ENCODE peak calls at places on chromosome 6, in five cellular contexts. M, D, X, N and J are unnamed samples.

GRCh38 chr6:43304361-43304760 is 4.3 kb downstream of the CRIP3 start:
- DNase-seq in D (no peak), N (no peak), X (no peak), M (no peak), J (no peak)

GRCh38 chr6:34447381-34447780 is 18.5 kb upstream of the PACSIN1 start:
- DNase-seq in N (no peak), D (no peak), M (no peak), X (no peak), J (no peak)

GRCh38 chr6:151451417-151451949 is 443 bp downstream of the RMND1 start:
- DNase-seq in X (no peak), M (no peak), D (peak; percentile 21), N (no peak), J (no peak)

GRCh38 chr6:137655291-137655690 is 161.1 kb upstream of the OLIG3 start:
- DNase-seq in X (no peak), M (no peak), D (no peak), N (no peak), J (no peak)

GRCh38 chr6:145015739-145016558 is 719.4 kb downstream of the EPM2A start:
- DNase-seq in D (peak; percentile 88), M (peak; percentile 94), X (peak; percentile 88), N (no peak), J (peak; percentile 55)

GRCh38 chr6:44257753-44258324 is 511 bp upstream of the SLC35B2 start:
- DNase-seq in M (no peak), D (no peak), X (no peak), N (no peak), J (no peak)

GRCh38 chr6:5744497-5744896 is 262.2 kb downstream of the NRN1 start:
- DNase-seq in N (no peak), X (no peak), D (no peak), M (no peak), J (no peak)

GRCh38 chr6:89368107-89368506 is 15.6 kb upstream of the UBE2J1 start:
- DNase-seq in M (peak; percentile 51), X (peak; percentile 75), N (peak; percentile 72), D (peak; percentile 60), J (peak; percentile 81)

GRCh38 chr6:35972471-35972985 is 51.6 kb upstream of the SRPK1 start:
- DNase-seq in D (no peak), M (no peak), N (no peak), X (no peak), J (no peak)

DNA sequence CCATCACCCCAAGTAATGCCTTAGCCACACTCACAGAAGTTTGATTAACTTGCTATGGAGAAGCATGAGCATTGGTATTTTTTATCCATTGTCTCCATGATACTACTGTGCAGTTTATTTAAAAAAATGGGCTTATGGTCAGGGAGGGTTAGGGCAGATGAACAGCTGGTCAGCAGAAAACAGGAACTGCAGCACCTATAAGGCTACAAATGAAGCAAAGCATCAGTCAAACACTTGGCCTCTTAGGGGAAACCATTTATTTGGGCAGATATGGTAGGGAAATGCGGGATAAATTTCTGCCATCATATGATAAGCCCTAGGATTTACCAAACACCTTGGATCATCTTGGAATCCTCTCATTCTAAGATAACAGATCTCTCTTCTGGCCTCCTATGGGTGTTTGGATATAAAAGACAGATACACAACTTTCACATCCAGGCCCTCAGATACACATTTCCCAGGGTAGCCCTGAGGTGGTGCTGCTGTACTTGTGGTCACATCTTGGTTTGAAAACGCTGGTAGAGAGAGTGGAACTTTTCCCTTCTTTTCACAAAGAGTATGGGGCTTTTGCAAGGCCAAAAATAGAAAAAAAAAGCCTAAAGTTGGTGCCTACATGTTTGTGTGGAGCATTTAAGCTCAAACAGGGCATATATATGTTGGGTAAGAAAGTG is 42.8 kb upstream of the AHI1 start:
- DNase-seq in D (peak; percentile 44), N (no peak), X (peak; percentile 70), M (peak; percentile 45), J (peak; percentile 14)
- TF ChIP-seq CTCF in D (peak; percentile 32), N (no peak), X (peak; percentile 55), M (peak; percentile 47), J (no peak)

GRCh38 chr6:125749112-125749863 is at the start of gene HEY2:
- DNase-seq in N (peak; percentile 99), D (peak; percentile 83), M (peak; percentile 91), X (peak; percentile 87), J (peak; percentile 84)
- TF ChIP-seq CTCF in N (peak; percentile 36), D (no peak), M (no peak), X (no peak), J (no peak)

GRCh38 chr6:76702187-76702586 is 629.7 kb upstream of the IMPG1 start:
- DNase-seq in N (no peak), D (no peak), M (no peak), X (peak; percentile 17), J (no peak)

GRCh38 chr6:76701610-76702009 is 629.1 kb upstream of the IMPG1 start:
- DNase-seq in D (peak; percentile 43), N (no peak), M (peak; percentile 3), X (peak; percentile 4), J (no peak)

GRCh38 chr6:76703285-76703684 is 630.8 kb upstream of the IMPG1 start:
- DNase-seq in M (no peak), X (no peak), N (no peak), D (no peak), J (no peak)

GRCh38 chr6:76694779-76695178 is 622.3 kb upstream of the IMPG1 start:
- DNase-seq in M (peak; percentile 12), D (no peak), X (no peak), N (no peak), J (no peak)

DNA sequence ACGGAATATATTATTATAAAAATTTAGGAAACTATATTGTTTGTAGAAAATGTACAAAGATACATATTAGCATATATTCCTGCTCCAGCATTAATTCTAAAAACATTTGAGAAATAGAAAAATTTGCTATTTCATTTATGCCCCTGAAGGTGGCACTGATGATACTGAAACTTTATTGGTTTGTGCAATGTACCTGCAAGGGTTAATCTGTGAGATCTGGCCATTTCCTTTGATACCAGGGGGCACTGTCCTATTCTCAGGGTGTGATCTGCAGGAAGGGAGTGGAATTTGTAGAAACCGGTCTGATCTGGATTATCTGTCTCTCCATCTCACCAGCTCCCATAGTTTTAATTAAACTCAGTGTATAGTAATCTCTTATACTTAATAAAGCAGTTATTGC is 625.1 kb upstream of the IMPG1 start:
- DNase-seq in D (peak; percentile 64), M (peak; percentile 37), N (no peak), X (peak; percentile 39), J (no peak)
- TF ChIP-seq CTCF in D (peak; percentile 30), M (peak; percentile 37), N (no peak), X (peak; percentile 25), J (no peak)

GRCh38 chr6:158387036-158387435 is 74.8 kb downstream of the TULP4 start:
- DNase-seq in N (no peak), X (no peak), D (no peak), M (no peak), J (peak; percentile 22)
- TF ChIP-seq CTCF in N (no peak), X (peak; percentile 14), D (peak; percentile 17), M (peak; percentile 7), J (peak; percentile 20)

GRCh38 chr6:108175592-108176279 is 9.9 kb downstream of the NR2E1 start:
- DNase-seq in X (no peak), M (no peak), N (no peak), D (no peak), J (peak; percentile 21)
- TF ChIP-seq CTCF in X (no peak), M (peak; percentile 15), N (no peak), D (peak; percentile 28), J (no peak)

GRCh38 chr6:30688569-30688968 is 2.1 kb upstream of the PPP1R18 start:
- DNase-seq in M (no peak), N (peak; percentile 59), D (no peak), X (no peak), J (no peak)

GRCh38 chr6:30685977-30686907 is at the start of gene PPP1R18:
- DNase-seq in X (no peak), N (peak; percentile 95), M (no peak), D (peak; percentile 28), J (peak; percentile 91)

GRCh38 chr6:30689022-30689865 is 1.5 kb downstream of the NRM start:
- DNase-seq in M (no peak), N (peak; percentile 57), X (no peak), D (no peak), J (no peak)

GRCh38 chr6:30686908-30687658 is 638 bp upstream of the PPP1R18 start:
- DNase-seq in D (peak; percentile 93), X (peak; percentile 98), N (peak; percentile 99), M (peak; percentile 98), J (peak; percentile 88)

DNA sequence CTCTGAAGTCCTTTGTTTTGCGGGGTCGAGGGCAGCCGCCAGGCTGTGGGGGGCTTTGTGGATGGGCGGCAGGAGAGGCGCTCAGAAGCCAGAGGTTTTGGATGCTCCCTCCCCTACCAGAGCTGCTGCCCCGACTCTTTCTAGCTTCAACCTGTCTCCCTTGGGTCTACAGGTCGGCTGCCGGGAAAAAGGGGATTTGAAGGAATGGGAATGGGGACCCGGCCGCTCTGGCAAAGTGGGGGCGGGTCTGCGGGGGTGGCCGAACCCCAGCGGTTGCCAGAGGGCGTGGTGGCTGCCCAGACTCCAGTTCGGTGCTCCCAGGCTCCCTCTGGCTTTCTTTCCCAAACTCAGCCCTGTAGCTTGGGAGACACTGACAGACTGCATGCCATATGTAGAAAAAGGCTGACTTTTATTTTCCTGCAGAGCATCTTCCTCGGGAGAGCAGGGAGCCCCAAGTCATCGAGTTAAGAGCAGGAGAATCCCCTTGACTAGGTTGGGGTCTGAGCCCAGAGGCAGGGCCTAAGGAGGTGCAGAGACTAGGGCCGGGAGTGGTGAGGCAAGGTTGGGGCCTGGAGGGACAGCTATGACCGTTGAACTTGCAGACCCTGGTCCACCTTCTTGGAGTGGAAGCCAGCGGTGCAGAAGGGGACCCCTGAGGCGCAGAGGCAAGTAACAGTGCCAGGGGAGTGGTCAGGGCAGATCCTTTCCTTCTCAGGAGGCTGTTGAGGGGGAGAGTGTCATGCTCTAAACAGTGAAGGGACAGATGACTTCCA is 1.4 kb upstream of the PPP1R18 start:
- DNase-seq in M (peak; percentile 45), D (no peak), X (peak; percentile 40), N (peak; percentile 81), J (no peak)
- TF ChIP-seq CTCF in M (peak; percentile 38), D (no peak), X (peak; percentile 28), N (peak; percentile 24), J (no peak)

DNA sequence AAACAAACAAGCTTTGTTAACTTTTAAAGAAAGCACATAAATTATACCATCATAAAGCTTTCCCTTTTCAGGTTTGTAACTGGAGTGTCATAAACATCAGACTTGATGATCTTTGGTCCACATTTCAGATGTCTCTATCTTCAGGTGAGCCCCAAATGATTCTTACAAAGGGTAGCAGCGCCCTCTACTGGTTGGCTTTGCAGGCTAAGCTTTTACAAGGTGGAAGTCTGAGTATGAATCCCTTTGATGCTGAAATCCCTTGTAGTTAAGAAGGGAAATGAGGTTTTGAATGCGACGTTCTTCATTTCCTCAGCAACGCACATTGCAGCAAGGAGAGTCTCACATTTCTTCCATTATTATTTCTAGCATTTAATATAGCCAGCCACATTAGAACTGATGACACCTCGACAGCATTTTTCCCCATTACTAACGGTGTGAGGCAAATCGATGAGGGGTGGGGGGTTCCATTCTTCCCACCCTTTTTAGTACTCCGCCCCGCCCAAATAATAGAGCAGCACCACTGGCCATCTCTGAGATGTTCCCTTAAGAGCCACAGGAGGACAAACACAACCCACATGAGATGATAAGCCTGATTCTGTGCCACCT is 126.3 kb upstream of the NT5E start:
- DNase-seq in D (peak; percentile 80), M (peak; percentile 85), N (peak; percentile 81), X (peak; percentile 90), J (peak; percentile 91)
- TF ChIP-seq CTCF in D (peak; percentile 74), M (peak; percentile 92), N (peak; percentile 87), X (peak; percentile 97), J (peak; percentile 87)

DNA sequence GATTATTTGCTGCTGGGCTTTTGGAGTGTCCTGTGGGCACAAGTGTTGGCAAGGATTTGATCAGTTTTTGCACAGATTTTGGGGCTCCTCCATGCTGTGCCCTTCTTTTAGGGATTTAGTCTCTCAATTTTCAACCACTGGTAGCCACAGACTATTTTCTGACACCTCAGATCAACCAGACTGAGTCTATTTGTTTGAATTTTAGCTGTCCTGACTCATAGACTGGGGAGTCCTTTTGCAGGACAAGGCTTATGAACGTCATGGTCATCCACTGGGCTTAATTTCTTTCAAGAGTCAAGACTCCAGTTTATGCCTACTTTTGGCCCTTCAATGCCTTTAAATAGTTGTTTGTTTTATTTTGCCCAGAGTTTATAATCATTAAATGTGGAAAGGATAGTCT is 59.3 kb downstream of the BCKDHB start:
- DNase-seq in X (no peak), N (no peak), D (no peak), M (no peak), J (no peak)
- TF ChIP-seq CTCF in X (no peak), N (no peak), D (no peak), M (no peak), J (no peak)